ENCODE peak calls at places on chromosomes 13 and 19, in five cellular contexts. K is stomach, A is endodermal cell, D is vagina, M is psoas muscle. Y is an unnamed sample. For H3K4me1, the result is how much of the 10 kb centered on the place peaks cover.

GRCh38 chr19:15038304-15038703 is 11.0 kb upstream of the CASP14 start:
- DNase-seq in K (no peak), M (no peak), D (no peak), A (no peak), Y (no peak)

GRCh38 chr19:29667941-29668340 is 2.7 kb downstream of the PLEKHF1 start:
- DNase-seq in K (peak), D (no peak), A (no peak), M (no peak), Y (peak)

GRCh38 chr13:32282096-32282711 is 33.0 kb downstream of the ZAR1L start:
- DNase-seq in M (no peak), D (no peak), A (no peak), K (no peak), Y (no peak)

GRCh38 chr19:18290250-18291018 is 9.0 kb upstream of the JUND start:
- DNase-seq in D (no peak), A (peak), M (no peak), K (peak), Y (no peak)

GRCh38 chr13:97878421-97879375 is 74.8 kb upstream of the IPO5 start:
- DNase-seq in K (no peak), D (no peak), A (no peak), M (no peak), Y (no peak)

GRCh38 chr19:39237200-39238184 is 7.3 kb downstream of the IFNL3 start:
- DNase-seq in K (peak), D (no peak), A (peak), M (no peak), Y (no peak)

GRCh38 chr13:99459101-99459500 is 42.2 kb upstream of the TM9SF2 start:
- DNase-seq in D (no peak), M (no peak), K (no peak), A (no peak), Y (no peak)

GRCh38 chr19:33232656-33233055 is 7.0 kb upstream of the SLC7A10 start:
- DNase-seq in M (no peak), K (no peak), D (no peak), A (no peak), Y (no peak)

GRCh38 chr19:16372065-16372915 is 47.7 kb downstream of the KLF2 start:
- DNase-seq in M (no peak), D (no peak), K (no peak), A (no peak), Y (no peak)

GRCh38 chr19:56837892-56838679 is 2.4 kb downstream of the PEG3 start:
- DNase-seq in A (no peak), D (no peak), K (no peak), M (peak), Y (peak)

GRCh38 chr13:113876341-113877148 is 12.7 kb upstream of the GAS6 start:
- DNase-seq in K (no peak), M (no peak), A (peak), D (peak), Y (no peak)

GRCh38 chr19:15248648-15249559 is 16.7 kb upstream of the EPHX3 start:
- DNase-seq in A (no peak), K (peak), D (no peak), M (peak), Y (peak)

GRCh38 chr13:22468055-22468454 is 712.7 kb upstream of the SGCG start:
- DNase-seq in A (no peak), K (no peak), M (no peak), D (no peak), Y (no peak)

GRCh38 chr19:18259848-18260247 is 14.4 kb downstream of the IQCN start:
- DNase-seq in M (no peak), A (no peak), D (no peak), K (no peak), Y (no peak)

GRCh38 chr19:35436477-35437141 is 11.4 kb upstream of the FFAR2 start:
- DNase-seq in A (no peak), D (no peak), K (peak), M (no peak), Y (peak)

DNA sequence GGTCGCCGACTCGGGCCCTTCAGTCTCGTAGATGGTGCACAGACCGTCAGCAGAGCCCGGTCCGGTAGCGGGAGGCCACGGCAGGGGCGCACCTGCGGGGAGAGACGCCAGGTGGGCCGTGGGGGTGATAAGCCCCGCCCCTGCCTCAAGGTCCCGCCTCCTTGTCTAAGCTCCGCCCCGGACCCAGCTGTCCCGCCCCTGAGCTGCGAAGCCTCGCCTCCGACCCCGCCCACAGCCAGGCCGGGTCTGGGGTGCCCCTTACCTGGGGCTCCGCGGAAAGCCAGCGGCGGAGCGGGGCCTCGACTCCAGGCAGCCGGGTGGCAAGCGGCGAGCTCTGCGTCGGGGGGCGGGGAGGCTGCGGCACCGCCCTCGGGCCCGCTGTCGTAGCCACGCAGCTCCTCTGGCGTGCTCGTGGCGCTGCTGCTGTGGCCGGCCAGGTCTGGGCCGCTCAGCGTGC is 4.7 kb downstream of the PRR36 start:
- DNase-seq in M (peak), K (peak), A (peak), D (no peak), Y (no peak)
- TF ChIP-seq CTCF in M (no peak), K (peak), A (peak), D (no peak), Y (no peak)

GRCh38 chr13:29137016-29137415 is 316.9 kb downstream of the MTUS2 start:
- DNase-seq in D (no peak), K (no peak), M (no peak), A (no peak), Y (no peak)
- H3K4me3 ChIP-seq in D (no peak), K (no peak), M (no peak), A (no peak), Y (no peak)

GRCh38 chr19:3678188-3678587 is 22.1 kb downstream of the PIP5K1C start:
- DNase-seq in A (no peak), K (no peak), D (no peak), M (no peak), Y (no peak)
- H3K4me1 ChIP-seq in A (under half), K (under half), D (under half), M (under half), Y (under half)

DNA sequence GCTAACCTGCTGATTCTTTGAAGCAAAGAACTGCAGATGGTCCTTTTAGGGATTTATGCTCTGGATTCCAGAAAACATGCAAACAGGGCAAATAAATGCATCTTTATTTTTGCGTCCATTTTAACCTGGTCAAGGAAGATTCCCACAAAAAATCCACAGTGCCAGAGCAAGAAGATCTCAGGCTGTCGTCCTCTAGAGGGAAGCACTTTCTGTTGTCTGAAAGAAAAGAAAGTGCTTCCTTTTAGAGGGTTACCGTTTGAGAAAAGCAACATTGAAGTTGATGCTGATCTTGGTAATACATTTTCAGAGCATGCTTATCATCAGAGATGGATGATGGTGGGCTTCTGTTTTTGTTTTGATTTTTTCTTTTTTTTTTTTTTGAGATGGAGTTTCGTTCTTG is 75.5 kb downstream of the DPRX start:
- DNase-seq in M (no peak), D (no peak), A (no peak), K (no peak), Y (no peak)
- TF ChIP-seq CTCF in M (no peak), D (no peak), A (peak), K (no peak), Y (no peak)

DNA sequence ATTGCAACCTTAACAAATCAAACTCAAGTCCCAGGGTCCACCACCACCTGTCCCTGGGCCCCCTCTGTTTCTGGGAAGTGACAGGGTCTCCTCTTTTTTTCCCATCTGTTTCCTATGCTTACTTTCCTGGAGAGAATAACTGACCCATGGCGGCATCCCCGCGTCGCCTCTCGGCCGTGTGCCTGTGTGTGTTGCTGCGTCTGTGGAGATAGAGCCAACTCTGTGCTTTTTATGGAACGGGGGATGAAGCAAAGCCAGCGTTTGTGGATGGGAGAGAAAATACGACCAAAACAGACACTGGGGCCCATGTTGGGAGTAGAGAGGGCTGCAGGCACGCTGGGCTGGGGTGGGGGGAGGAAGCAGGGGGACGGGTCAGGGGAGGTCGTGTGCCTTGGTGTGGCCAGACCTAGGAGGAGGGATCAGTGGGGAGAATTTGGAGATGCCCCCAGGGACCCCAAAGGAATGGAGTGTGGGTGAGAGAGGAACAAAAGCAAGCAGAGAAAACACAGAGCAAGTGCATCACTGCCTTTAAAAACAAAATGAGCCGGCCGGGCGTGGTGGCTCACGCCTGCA is 16.6 kb downstream of the PLK5 start:
- DNase-seq in K (no peak), D (no peak), M (no peak), A (no peak), Y (no peak)
- H3K4me3 ChIP-seq in K (no peak), D (peak), M (no peak), A (no peak), Y (no peak)

GRCh38 chr13:110984798-110985197 is 69.9 kb upstream of the ANKRD10 start:
- DNase-seq in A (no peak), K (no peak), M (no peak), D (no peak), Y (no peak)
- H3K4me1 ChIP-seq in A (under half), K (under half), M (under half), D (under half), Y (under half)

DNA sequence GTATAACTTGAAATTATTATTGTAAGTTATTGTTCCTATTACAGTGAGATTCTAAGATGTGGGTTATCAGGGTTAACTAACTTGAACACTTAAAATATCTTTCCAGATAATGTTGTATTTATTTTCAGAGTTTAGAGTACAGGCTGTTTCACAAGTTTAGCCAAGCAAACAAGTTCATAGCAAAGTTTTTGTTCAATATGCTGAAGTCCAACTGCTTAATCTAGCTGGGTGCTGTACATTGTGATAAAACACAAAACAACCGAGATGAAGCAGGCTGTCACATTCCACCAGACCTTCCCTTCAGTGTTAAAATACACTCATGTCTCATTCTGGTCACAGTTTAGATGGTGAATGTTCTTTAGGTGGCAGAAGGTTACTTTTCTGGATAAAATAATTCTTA is 148.0 kb upstream of the PCDH20 start:
- DNase-seq in M (no peak), D (no peak), K (no peak), A (no peak), Y (no peak)
- TF ChIP-seq CTCF in M (no peak), D (no peak), K (no peak), A (no peak), Y (no peak)

GRCh38 chr19:53992211-53992610 is 774 bp downstream of the CACNG6 start:
- DNase-seq in D (no peak), K (no peak), A (no peak), M (no peak), Y (no peak)

GRCh38 chr19:53989600-53990533 is 1.6 kb upstream of the CACNG6 start:
- DNase-seq in A (no peak), D (no peak), K (no peak), M (no peak), Y (no peak)

GRCh38 chr19:53992815-53993214 is 1.4 kb downstream of the CACNG6 start:
- DNase-seq in A (no peak), K (no peak), M (no peak), D (no peak), Y (no peak)

GRCh38 chr19:53993448-53993847 is 2.0 kb downstream of the CACNG6 start:
- DNase-seq in A (no peak), K (no peak), D (no peak), M (no peak), Y (no peak)

GRCh38 chr19:53991224-53992113 is at the start of gene CACNG6:
- DNase-seq in A (peak), M (peak), D (no peak), K (peak), Y (no peak)
- H3K4me3 ChIP-seq in A (no peak), M (peak), D (peak), K (peak), Y (peak)

DNA sequence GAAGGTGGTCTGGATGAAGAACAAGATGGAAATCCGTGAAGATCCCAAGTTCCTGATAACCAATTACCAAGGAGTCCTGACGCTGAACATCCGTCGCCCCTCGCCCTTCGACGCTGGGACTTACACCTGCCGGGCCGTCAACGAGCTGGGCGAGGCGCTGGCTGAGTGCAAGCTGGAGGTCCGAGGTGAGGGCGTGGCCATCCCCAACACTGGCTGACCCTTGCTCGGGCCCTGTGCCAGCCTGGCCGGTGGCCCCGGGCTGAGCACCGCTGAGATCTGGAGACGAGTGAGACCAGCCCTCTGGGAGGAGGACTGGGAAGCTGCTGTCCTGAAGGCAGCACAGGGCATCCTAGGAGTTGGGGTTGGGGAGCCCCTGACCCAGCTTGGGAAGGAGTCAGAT is 12.0 kb upstream of the EMC10 start:
- DNase-seq in A (peak), D (no peak), M (no peak), K (no peak), Y (no peak)
- H3K4me1 ChIP-seq in A (under half), D (under half), M (under half), K (under half), Y (under half)

GRCh38 chr19:31545766-31546165 is 196.5 kb upstream of the TSHZ3 start:
- DNase-seq in D (peak), K (no peak), A (peak), M (no peak), Y (no peak)

GRCh38 chr19:31553844-31554215 is 204.6 kb upstream of the TSHZ3 start:
- DNase-seq in D (no peak), A (no peak), M (no peak), K (no peak), Y (no peak)

GRCh38 chr19:31546561-31546960 is 197.3 kb upstream of the TSHZ3 start:
- DNase-seq in A (peak), D (no peak), M (no peak), K (no peak), Y (no peak)

GRCh38 chr19:31553112-31553843 is 204.0 kb upstream of the TSHZ3 start:
- DNase-seq in D (no peak), A (no peak), M (no peak), K (no peak), Y (no peak)

GRCh38 chr19:31548941-31549340 is 199.7 kb upstream of the TSHZ3 start:
- DNase-seq in D (no peak), M (no peak), K (no peak), A (peak), Y (no peak)
- TF ChIP-seq CTCF in D (no peak), M (peak), K (no peak), A (peak), Y (no peak)

Y was measured in tibial artery.